ENCODE peak calls at places on chromosome 12, in ten cellular contexts. L is PC-3; O is kidney; F is mesenchymal stem cell; X is cardiac muscle cell; N is effector memory CD4-positive, alpha-beta T cell; V is tibial nerve; D is HAP-1; J is mucosa of descending colon; Z is CD8-positive, alpha-beta memory T cell. E is an unnamed sample. For H3K4me1 and H3K9me3, the result is how much of the 10 kb centered on the place peaks cover.

GRCh38 chr12:108773798-108774788 is 42.8 kb upstream of the CORO1C start:
- DNase-seq in D (peak), J (peak), F (peak), L (no peak), O (peak), N (no peak), X (no peak), Z (no peak), V (peak), E (peak)

GRCh38 chr12:21697829-21698630 is 40.4 kb upstream of the LDHB start:
- DNase-seq in N (no peak), F (peak), J (no peak), O (no peak), V (peak), D (no peak), Z (no peak), L (peak), X (peak), E (no peak)

GRCh38 chr12:93098077-93098476 is 169.0 kb upstream of the EEA1 start:
- DNase-seq in X (peak), N (peak), Z (peak), F (peak), D (peak), J (peak), L (peak), O (no peak), V (peak), E (peak)

GRCh38 chr12:130804216-130804615 is 34.8 kb downstream of the STX2 start:
- DNase-seq in F (no peak), D (no peak), J (no peak), Z (no peak), X (no peak), O (no peak), L (peak), N (no peak), V (no peak), E (no peak)

GRCh38 chr12:122834229-122834920 is 882 bp upstream of the HIP1R start:
- DNase-seq in D (peak), L (peak), V (peak), F (peak), Z (no peak), J (peak), N (no peak), O (peak), X (peak), E (peak)

GRCh38 chr12:113049976-113050742 is 6.4 kb upstream of the DTX1 start:
- DNase-seq in L (peak), Z (no peak), D (peak), V (no peak), X (peak), F (no peak), J (no peak), N (no peak), O (peak), E (no peak)

GRCh38 chr12:76264617-76265016 is 83.6 kb downstream of the BBS10 start:
- DNase-seq in X (no peak), J (no peak), L (no peak), O (no peak), V (no peak), D (no peak), Z (no peak), N (no peak), F (peak), E (no peak)

GRCh38 chr12:21773263-21773741 is 1.2 kb downstream of the KCNJ8 start:
- DNase-seq in J (peak), O (peak), D (peak), N (no peak), F (no peak), L (peak), Z (no peak), V (peak), X (peak), E (peak)

GRCh38 chr12:52020539-52021336 is 14.0 kb downstream of the TAMALIN start:
- DNase-seq in J (peak), V (peak), N (peak), F (peak), D (peak), O (peak), Z (peak), L (peak), X (peak), E (peak)

GRCh38 chr12:121466800-121467637 is 67.1 kb downstream of the RNF34 start:
- DNase-seq in V (peak), N (peak), X (peak), O (peak), Z (peak), D (peak), J (peak), F (peak), L (peak), E (peak)

GRCh38 chr12:85866929-85867776 is 6.9 kb upstream of the NTS start:
- DNase-seq in V (peak), X (peak), N (no peak), O (no peak), L (peak), F (peak), Z (no peak), J (no peak), D (peak), E (no peak)

GRCh38 chr12:54017845-54018607 is 9.2 kb downstream of the HOXC8 start:
- DNase-seq in Z (peak), D (peak), L (peak), F (peak), V (peak), O (peak), N (peak), X (peak), J (peak), E (peak)

GRCh38 chr12:80912906-80913769 is 24.6 kb downstream of the LIN7A start:
- DNase-seq in O (no peak), J (no peak), V (no peak), X (peak), D (peak), L (no peak), F (no peak), N (no peak), Z (no peak), E (no peak)

GRCh38 chr12:101459642-101460346 is 15.3 kb upstream of the SPIC start:
- DNase-seq in X (no peak), J (peak), V (peak), O (no peak), F (peak), L (peak), Z (no peak), D (peak), N (no peak), E (no peak)

GRCh38 chr12:113154351-113154973 is 4.9 kb downstream of the CFAP73 start:
- DNase-seq in N (no peak), L (no peak), D (no peak), V (no peak), Z (no peak), O (no peak), F (peak), J (peak), X (peak), E (no peak)

GRCh38 chr12:32949815-32950214 is 53.2 kb upstream of the PKP2 start:
- DNase-seq in Z (no peak), N (no peak), F (no peak), V (no peak), O (no peak), L (no peak), D (no peak), X (no peak), J (no peak), E (no peak)

GRCh38 chr12:1170411-1170810 is 179.4 kb downstream of the ERC1 start:
- DNase-seq in X (no peak), V (no peak), L (no peak), N (no peak), D (no peak), J (no peak), Z (no peak), F (no peak), O (no peak), E (no peak)

GRCh38 chr12:13941258-13942249 is 39.8 kb downstream of the GRIN2B start:
- DNase-seq in O (no peak), F (peak), N (no peak), L (peak), J (peak), Z (no peak), D (peak), X (peak), V (peak), E (no peak)

GRCh38 chr12:122602456-122602855 is 75.4 kb downstream of the KNTC1 start:
- DNase-seq in V (no peak), N (no peak), X (no peak), D (no peak), Z (no peak), J (no peak), L (no peak), F (no peak), O (no peak), E (no peak)

GRCh38 chr12:12182926-12183325 is 83.9 kb downstream of the LRP6 start:
- DNase-seq in O (no peak), V (no peak), X (peak), D (no peak), F (peak), Z (no peak), L (peak), J (no peak), N (no peak), E (no peak)

GRCh38 chr12:1845010-1845409 is 24.6 kb downstream of the LRTM2 start:
- DNase-seq in X (no peak), F (no peak), O (no peak), J (no peak), V (no peak), Z (no peak), N (no peak), D (no peak), L (no peak), E (no peak)

GRCh38 chr12:110426300-110426910 is 22.9 kb upstream of the ANAPC7 start:
- DNase-seq in X (no peak), F (no peak), Z (no peak), J (no peak), L (no peak), O (no peak), D (no peak), N (no peak), V (no peak), E (no peak)

GRCh38 chr12:92096346-92097136 is 49.1 kb downstream of the BTG1 start:
- DNase-seq in F (peak), X (no peak), O (no peak), V (no peak), D (no peak), L (peak), Z (no peak), J (no peak), N (no peak), E (no peak)

GRCh38 chr12:127115468-127116035 is 1151.4 kb upstream of the TMEM132C start:
- DNase-seq in F (no peak), X (no peak), J (no peak), L (no peak), Z (no peak), O (no peak), D (no peak), V (no peak), N (no peak), E (no peak)

GRCh38 chr12:95974358-95974757 is 21.8 kb downstream of the HAL start:
- DNase-seq in N (no peak), J (no peak), Z (no peak), O (no peak), X (no peak), F (no peak), L (no peak), D (no peak), V (no peak), E (no peak)

GRCh38 chr12:114400395-114400794 is 5.5 kb downstream of the TBX5 start:
- DNase-seq in L (no peak), V (no peak), O (no peak), X (no peak), J (no peak), F (no peak), N (no peak), D (no peak), Z (no peak), E (no peak)

GRCh38 chr12:11829764-11830194 is 180.3 kb downstream of the ETV6 start:
- DNase-seq in X (peak), Z (no peak), O (no peak), J (no peak), D (no peak), L (no peak), V (no peak), F (peak), N (no peak), E (no peak)

GRCh38 chr12:50033317-50033679 is 8.0 kb upstream of the RACGAP1 start:
- DNase-seq in Z (no peak), N (no peak), O (no peak), V (no peak), X (no peak), F (no peak), J (no peak), L (no peak), D (no peak), E (no peak)

GRCh38 chr12:55703976-55704761 is 3.5 kb downstream of the ITGA7 start:
- DNase-seq in F (no peak), X (no peak), Z (no peak), L (no peak), D (no peak), O (peak), V (no peak), J (peak), N (no peak), E (peak)
- H3K4me1 ChIP-seq in F (under half), X (under half), Z (under half), L (under half), D (under half), O (under half), V (half or more), J (under half), N (under half), E (under half)

DNA sequence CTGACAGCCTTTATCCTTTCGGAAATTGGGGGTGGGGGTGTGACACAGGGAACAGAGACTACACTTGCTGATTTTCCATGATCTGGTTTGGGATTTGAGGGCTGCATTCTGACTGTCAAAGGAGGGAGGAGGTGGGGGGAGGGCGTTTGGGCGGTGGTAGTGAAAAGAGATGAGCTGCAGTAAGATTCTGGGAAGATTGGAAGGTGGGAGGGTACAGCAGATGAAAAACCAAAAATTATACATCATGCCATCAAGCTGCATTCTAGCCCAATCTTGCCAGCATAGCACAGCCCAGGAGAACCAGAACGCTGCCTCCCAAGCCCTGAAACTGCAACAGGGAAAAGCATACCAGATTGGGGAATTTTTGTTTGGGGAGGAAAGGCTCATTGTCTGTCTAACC is 2.4 kb downstream of the RND1 start:
- DNase-seq in L (no peak), N (no peak), X (no peak), O (no peak), D (no peak), V (no peak), Z (no peak), F (no peak), J (no peak), E (no peak)
- H3K4me3 ChIP-seq in L (no peak), N (no peak), X (no peak), O (no peak), D (no peak), V (no peak), Z (no peak), F (no peak), J (no peak), E (no peak)

DNA sequence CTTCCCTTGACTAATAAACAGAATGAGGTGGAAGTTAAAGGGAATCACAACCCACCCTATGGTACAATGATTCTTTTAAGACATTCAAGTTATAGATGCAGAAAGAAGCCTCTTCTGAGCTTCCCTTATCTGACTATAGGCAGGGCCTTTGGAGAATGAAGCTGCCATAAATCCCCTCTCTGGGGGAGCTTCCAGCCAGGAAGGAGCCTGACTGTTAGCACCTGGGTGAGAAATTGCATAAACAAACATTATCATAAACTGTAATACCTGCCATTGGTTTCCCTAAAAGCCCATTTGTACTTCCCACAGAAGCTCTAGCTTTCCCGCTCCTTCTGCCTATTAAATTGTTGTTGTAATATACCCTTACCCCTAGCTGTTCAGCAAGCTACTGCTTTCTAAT is 81.3 kb upstream of the RESF1 start:
- DNase-seq in N (no peak), L (no peak), X (no peak), Z (no peak), O (no peak), J (no peak), V (no peak), D (no peak), F (no peak), E (no peak)
- H3K9me3 ChIP-seq in N (under half), L (under half), X (under half), Z (under half), O (under half), J (under half), V (under half), D (under half), F (under half), E (under half)

GRCh38 chr12:104132351-104132956 is 5.6 kb downstream of the NFYB start:
- DNase-seq in N (no peak), L (no peak), V (no peak), Z (no peak), F (no peak), X (peak), D (no peak), J (no peak), O (no peak), E (no peak)

GRCh38 chr12:104130760-104131159 is 7.2 kb downstream of the NFYB start:
- DNase-seq in Z (no peak), X (no peak), F (no peak), O (no peak), N (no peak), V (no peak), J (no peak), D (no peak), L (peak), E (no peak)

GRCh38 chr12:104134882-104135281 is 3.1 kb downstream of the NFYB start:
- DNase-seq in J (no peak), N (no peak), X (peak), O (no peak), F (no peak), Z (no peak), D (no peak), L (no peak), V (no peak), E (no peak)

GRCh38 chr12:104133861-104134260 is 4.1 kb downstream of the NFYB start:
- DNase-seq in L (no peak), J (no peak), F (no peak), D (no peak), O (no peak), V (no peak), X (no peak), N (no peak), Z (no peak), E (no peak)

GRCh38 chr12:104131609-104132008 is 6.4 kb downstream of the NFYB start:
- DNase-seq in F (no peak), J (no peak), V (no peak), Z (no peak), X (no peak), O (no peak), D (no peak), L (peak), N (no peak), E (no peak)
- H3K4me1 ChIP-seq in F (under half), J (under half), V (half or more), Z (under half), X (half or more), O (under half), D (under half), L (under half), N (under half), E (under half)

DNA sequence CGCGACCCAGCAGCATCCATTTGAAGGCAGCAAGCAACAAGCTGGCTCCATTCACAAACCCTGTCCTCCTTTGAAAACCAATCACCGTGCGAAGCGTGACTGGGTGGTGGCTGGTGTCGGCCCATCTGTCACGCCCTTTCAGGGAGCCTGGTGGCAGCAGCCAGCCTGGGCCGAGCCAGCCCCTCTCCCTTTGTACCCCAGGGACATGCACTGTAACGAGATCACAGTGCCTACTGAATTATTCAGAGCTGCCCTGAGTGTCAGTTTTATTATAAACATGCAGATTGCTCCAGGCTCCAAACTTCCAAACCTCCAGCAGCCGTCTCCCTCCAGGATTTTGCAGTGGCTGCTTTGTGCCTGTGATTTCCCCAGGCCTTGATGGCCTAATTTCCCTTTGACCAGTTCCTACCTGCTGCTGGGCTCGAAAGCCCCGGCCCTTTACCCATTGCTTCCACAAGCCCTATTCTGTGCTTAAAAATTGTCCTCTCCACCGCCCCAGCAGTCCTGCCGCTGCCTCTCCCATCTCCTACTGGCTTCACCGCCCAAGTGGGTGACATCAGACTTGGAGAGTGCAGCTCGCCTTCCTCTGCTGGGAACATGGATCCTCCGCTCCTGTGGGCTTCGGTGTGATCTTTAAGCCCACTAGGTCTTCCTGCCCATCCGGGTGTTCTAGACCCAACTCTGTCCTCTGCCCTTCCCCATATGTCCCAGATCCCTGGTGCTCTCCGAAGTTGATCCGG is 22.5 kb upstream of the CTDSP2 start:
- DNase-seq in Z (no peak), O (peak), L (no peak), V (no peak), J (no peak), X (no peak), N (no peak), D (peak), F (no peak), E (peak)
- H3K4me3 ChIP-seq in Z (no peak), O (no peak), L (no peak), V (no peak), J (no peak), X (no peak), N (no peak), D (no peak), F (no peak), E (no peak)

DNA sequence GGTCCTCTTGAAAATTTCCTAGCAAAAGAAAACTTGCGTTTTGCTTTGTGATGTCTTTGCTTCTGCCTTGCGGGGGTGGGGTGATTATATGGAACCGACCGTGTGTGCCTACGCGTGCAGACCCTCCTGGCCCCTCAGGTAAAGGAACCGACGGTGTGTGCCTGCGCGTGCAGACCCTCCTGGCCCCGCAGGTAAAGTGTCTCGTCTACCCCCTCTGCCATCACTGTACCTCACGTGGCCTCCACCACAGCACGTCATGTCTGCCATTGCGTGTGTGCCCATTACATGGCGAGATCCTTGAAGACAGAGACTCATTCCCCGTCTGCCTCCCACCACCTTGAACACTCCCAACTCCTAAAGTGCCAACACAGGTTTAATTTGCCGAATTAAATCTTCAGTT is 3.6 kb downstream of the GOLGA3 start:
- DNase-seq in L (no peak), V (no peak), J (no peak), O (no peak), X (no peak), N (no peak), Z (no peak), D (no peak), F (no peak), E (no peak)
- H3K9me3 ChIP-seq in L (under half), V (under half), J (under half), O (under half), X (under half), N (under half), Z (under half), D (under half), F (under half), E (under half)

GRCh38 chr12:124506832-124507153 is 60.6 kb downstream of the NCOR2 start:
- DNase-seq in V (no peak), N (no peak), D (no peak), X (no peak), F (no peak), O (peak), Z (no peak), J (no peak), L (no peak), E (no peak)
- H3K4me1 ChIP-seq in V (half or more), N (under half), D (under half), X (half or more), F (half or more), O (half or more), Z (under half), J (under half), L (under half), E (under half)

GRCh38 chr12:94207467-94208432 is 59.4 kb downstream of the PLXNC1 start:
- DNase-seq in Z (no peak), V (peak), N (peak), O (no peak), F (no peak), X (no peak), D (no peak), L (peak), J (no peak), E (no peak)
- H3K4me3 ChIP-seq in Z (peak), V (no peak), N (peak), O (no peak), F (no peak), X (no peak), D (no peak), L (peak), J (no peak), E (peak)

GRCh38 chr12:83826112-83826511 is 1086.5 kb downstream of the SLC6A15 start:
- DNase-seq in F (peak), V (peak), X (peak), J (no peak), D (peak), N (no peak), O (no peak), Z (no peak), L (peak), E (no peak)
- H3K9me3 ChIP-seq in F (under half), V (under half), X (under half), J (under half), D (under half), N (under half), O (under half), Z (under half), L (under half), E (under half)